ENCODE peak calls at places on chromosomes 1 and 21, in six cellular contexts. A is AG09309, V is HT1080, R is progenitor cell of endocrine pancreas, Z is GM20000, I is HCEC 1CT. Q is an unnamed sample.

GRCh38 chr1:18913065-18913502 is 10.7 kb upstream of the ALDH4A1 start:
- DNase-seq in A (no peak), Z (peak; percentile 89), I (peak; percentile 72), V (peak; percentile 85), R (peak; percentile 68), Q (no peak)

GRCh38 chr1:242813490-242814091 is 289.1 kb upstream of the PLD5 start:
- DNase-seq in V (no peak), A (no peak), R (no peak), Z (peak; percentile 8), I (no peak), Q (no peak)

GRCh38 chr1:243253211-243253926 is 1.7 kb downstream of the CEP170 start:
- DNase-seq in I (no peak), A (no peak), Z (no peak), R (no peak), V (no peak), Q (no peak)

GRCh38 chr1:184691719-184692324 is 62.8 kb downstream of the EDEM3 start:
- DNase-seq in I (peak; percentile 60), V (peak; percentile 12), A (peak; percentile 25), R (no peak), Z (no peak), Q (peak; percentile 20)

GRCh38 chr1:53163291-53163768 is 20.9 kb upstream of the SLC1A7 start:
- DNase-seq in V (no peak), Z (no peak), I (no peak), A (no peak), R (no peak), Q (no peak)

GRCh38 chr1:36099681-36100341 is 11.1 kb downstream of the ADPRS start:
- DNase-seq in Z (peak; percentile 93), R (peak; percentile 86), I (peak; percentile 44), V (peak; percentile 72), A (no peak), Q (no peak)

GRCh38 chr1:17274186-17275170 is 25.6 kb downstream of the PADI3 start:
- DNase-seq in V (peak; percentile 66), I (peak; percentile 52), R (peak; percentile 47), Z (peak; percentile 64), A (no peak), Q (no peak)

GRCh38 chr21:33825898-33826297 is 89.7 kb downstream of the ATP5PO start:
- DNase-seq in I (peak; percentile 17), R (no peak), Z (no peak), A (no peak), V (no peak), Q (no peak)

GRCh38 chr1:246284021-246284420 is 223.1 kb downstream of the SMYD3 start:
- DNase-seq in A (no peak), Z (no peak), I (no peak), V (no peak), R (no peak), Q (peak; percentile 84)

GRCh38 chr1:10132852-10133251 is 77.5 kb upstream of the KIF1B start:
- DNase-seq in R (no peak), Z (no peak), I (no peak), A (no peak), V (no peak), Q (no peak)

GRCh38 chr21:45358261-45358670 is 46.7 kb upstream of the COL18A1 start:
- DNase-seq in I (no peak), V (no peak), Z (no peak), R (no peak), A (no peak), Q (no peak)

GRCh38 chr1:64038119-64038518 is 165.3 kb upstream of the UBE2U start:
- DNase-seq in Z (no peak), I (peak; percentile 21), V (no peak), A (no peak), R (no peak), Q (no peak)

GRCh38 chr1:158060001-158060400 is 66.6 kb downstream of the KIRREL1 start:
- DNase-seq in Z (no peak), V (no peak), R (no peak), I (no peak), A (no peak), Q (no peak)

GRCh38 chr1:186239211-186239610 is 135.8 kb downstream of the TPR start:
- DNase-seq in A (no peak), I (no peak), R (no peak), Z (no peak), V (no peak), Q (peak; percentile 15)

GRCh38 chr1:164613176-164613575 is 54.2 kb downstream of the PBX1 start:
- DNase-seq in I (no peak), Z (no peak), A (no peak), R (no peak), V (no peak), Q (no peak)

GRCh38 chr1:152486400-152487006 is 24.1 kb upstream of the LCE5A start:
- DNase-seq in R (no peak), V (no peak), I (no peak), A (no peak), Z (peak; percentile 36), Q (no peak)

GRCh38 chr1:60765204-60765603 is 317.2 kb upstream of the NFIA start:
- DNase-seq in R (no peak), Z (no peak), V (peak; percentile 18), I (no peak), A (no peak), Q (no peak)

GRCh38 chr1:65467536-65467935 is 47.1 kb downstream of the LEPR start:
- DNase-seq in Z (no peak), V (peak; percentile 61), A (no peak), I (peak; percentile 39), R (peak; percentile 19), Q (no peak)

GRCh38 chr1:61393575-61393974 is 311.2 kb downstream of the NFIA start:
- DNase-seq in I (no peak), A (no peak), V (no peak), R (no peak), Z (no peak), Q (no peak)

GRCh38 chr1:193104496-193104905 is 713 bp downstream of the GLRX2 start:
- DNase-seq in V (no peak), A (no peak), Z (peak; percentile 50), I (peak; percentile 69), R (no peak), Q (peak; percentile 20)

GRCh38 chr1:241834733-241835377 is 13.1 kb upstream of the EXO1 start:
- DNase-seq in V (peak; percentile 43), Z (no peak), A (no peak), I (peak; percentile 72), R (no peak), Q (no peak)

GRCh38 chr1:171252482-171252881 is 4.2 kb downstream of the FMO1 start:
- DNase-seq in R (no peak), Z (peak; percentile 25), A (no peak), I (no peak), V (no peak), Q (no peak)

GRCh38 chr1:112788561-112788960 is 73.4 kb upstream of the PPM1J start:
- DNase-seq in Z (no peak), A (no peak), R (no peak), V (no peak), I (peak; percentile 17), Q (no peak)

GRCh38 chr1:164823486-164824279 is 264.7 kb downstream of the PBX1 start:
- DNase-seq in V (no peak), R (no peak), Z (no peak), A (peak; percentile 5), I (no peak), Q (peak; percentile 32)

GRCh38 chr1:233909195-233909594 is 4.7 kb downstream of the SLC35F3 start:
- DNase-seq in R (no peak), I (no peak), V (peak; percentile 97), A (no peak), Z (no peak), Q (peak; percentile 46)

GRCh38 chr1:228004331-228004871 is 2.4 kb upstream of the WNT3A start:
- DNase-seq in V (no peak), R (no peak), A (no peak), I (no peak), Z (peak; percentile 77), Q (no peak)

GRCh38 chr1:233518344-233518743 is 95.6 kb upstream of the KCNK1 start:
- DNase-seq in V (peak; percentile 48), R (no peak), I (no peak), Z (peak; percentile 60), A (no peak), Q (peak; percentile 14)

GRCh38 chr21:16578912-16579311 is 849.1 kb downstream of the USP25 start:
- DNase-seq in Z (no peak), I (no peak), A (no peak), V (no peak), R (no peak), Q (no peak)

GRCh38 chr1:116463730-116464129 is 90.7 kb downstream of the ATP1A1 start:
- DNase-seq in Z (no peak), I (no peak), V (no peak), R (no peak), A (no peak), Q (no peak)

GRCh38 chr1:16215882-16216753 is 3.7 kb upstream of the ARHGEF19 start:
- DNase-seq in A (peak; percentile 4), V (no peak), R (peak; percentile 82), Z (peak; percentile 84), I (peak; percentile 44), Q (no peak)

GRCh38 chr1:1788646-1789431 is 10.6 kb upstream of the NADK start:
- DNase-seq in A (no peak), R (no peak), Z (no peak), V (no peak), I (no peak), Q (no peak)

GRCh38 chr1:99306644-99307043 is 42.4 kb downstream of the PLPPR4 start:
- DNase-seq in A (no peak), R (no peak), Z (no peak), V (no peak), I (no peak), Q (no peak)

GRCh38 chr1:161260939-161261858 is 2.7 kb downstream of the PCP4L1 start:
- DNase-seq in A (no peak), R (no peak), V (no peak), I (no peak), Z (peak; percentile 45), Q (no peak)

GRCh38 chr1:235160395-235160964 is 570 bp downstream of the RBM34 start:
- DNase-seq in A (peak; percentile 23), Z (peak; percentile 61), V (no peak), I (peak; percentile 34), R (no peak), Q (peak; percentile 11)

GRCh38 chr1:238681451-238681850 is 704.9 kb upstream of the CHRM3 start:
- DNase-seq in Z (no peak), I (no peak), V (peak; percentile 39), A (no peak), R (no peak), Q (no peak)

GRCh38 chr1:154623358-154623757 is 15.4 kb upstream of the ADAR start:
- DNase-seq in V (no peak), A (no peak), I (no peak), Z (no peak), R (no peak), Q (no peak)

GRCh38 chr1:9101510-9102146 is 27.3 kb downstream of the GPR157 start:
- DNase-seq in V (peak; percentile 46), Z (peak; percentile 78), R (no peak), A (no peak), I (peak; percentile 68), Q (no peak)

GRCh38 chr1:84803604-84804003 is 89.4 kb downstream of the LPAR3 start:
- DNase-seq in R (no peak), Z (no peak), A (no peak), V (no peak), I (no peak), Q (no peak)

GRCh38 chr21:31857096-31857495 is 15.7 kb upstream of the HUNK start:
- DNase-seq in R (no peak), Z (no peak), I (no peak), A (no peak), V (no peak), Q (no peak)

Q was measured in HFF-Myc.